ENCODE peak calls at places on chromosomes 7 and 10, in four cellular contexts. One of them, this sample, is unnamed.

GRCh38 chr10:101230185-101230917 is 1.1 kb upstream of the LBX1 start:
- DNase-seq in GM23248: peak
- DNase-seq in heart left ventricle: no peak
- DNase-seq in adrenal gland: no peak
- DNase-seq in this sample: no peak

GRCh38 chr7:4006687-4007086 is 675.4 kb upstream of the FOXK1 start:
- DNase-seq in adrenal gland: no peak
- DNase-seq in heart left ventricle: no peak
- DNase-seq in GM23248: no peak
- DNase-seq in this sample: no peak

GRCh38 chr7:158991824-158992621 is 135.7 kb downstream of the DYNC2I1 start:
- DNase-seq in heart left ventricle: no peak
- DNase-seq in GM23248: no peak
- DNase-seq in adrenal gland: no peak
- DNase-seq in this sample: peak

GRCh38 chr10:124496620-124497019 is 35.0 kb downstream of the LHPP start:
- DNase-seq in adrenal gland: no peak
- DNase-seq in GM23248: no peak
- DNase-seq in heart left ventricle: no peak
- DNase-seq in this sample: no peak

GRCh38 chr10:43926875-43927406 is 278.3 kb upstream of the ZNF32 start:
- DNase-seq in adrenal gland: no peak
- DNase-seq in heart left ventricle: no peak
- DNase-seq in GM23248: no peak
- DNase-seq in this sample: peak

GRCh38 chr10:103884681-103885139 is 29.3 kb upstream of the SH3PXD2A start:
- DNase-seq in GM23248: peak
- DNase-seq in heart left ventricle: no peak
- DNase-seq in adrenal gland: peak
- DNase-seq in this sample: no peak

GRCh38 chr10:101778781-101779543 is 3.0 kb upstream of the FGF8 start:
- DNase-seq in heart left ventricle: no peak
- DNase-seq in GM23248: peak
- DNase-seq in adrenal gland: peak
- DNase-seq in this sample: peak

GRCh38 chr10:51806079-51806835 is 106.9 kb upstream of the CSTF2T start:
- DNase-seq in adrenal gland: no peak
- DNase-seq in GM23248: no peak
- DNase-seq in heart left ventricle: no peak
- DNase-seq in this sample: no peak

GRCh38 chr10:23478570-23478969 is 39.7 kb downstream of the OTUD1 start:
- DNase-seq in adrenal gland: no peak
- DNase-seq in heart left ventricle: no peak
- DNase-seq in GM23248: peak
- DNase-seq in this sample: no peak

GRCh38 chr7:80591654-80592053 is 46.8 kb upstream of the CD36 start:
- DNase-seq in heart left ventricle: no peak
- DNase-seq in adrenal gland: no peak
- DNase-seq in GM23248: no peak
- DNase-seq in this sample: no peak

GRCh38 chr10:69974551-69975155 is 78.0 kb upstream of the MACROH2A2 start:
- DNase-seq in heart left ventricle: no peak
- DNase-seq in GM23248: peak
- DNase-seq in adrenal gland: no peak
- DNase-seq in this sample: no peak

GRCh38 chr10:93138113-93138870 is 64.6 kb downstream of the CYP26A1 start:
- DNase-seq in GM23248: peak
- DNase-seq in adrenal gland: no peak
- DNase-seq in heart left ventricle: no peak
- DNase-seq in this sample: no peak

GRCh38 chr10:125823663-125824251 is 411 bp downstream of the BCCIP start:
- DNase-seq in adrenal gland: no peak
- DNase-seq in GM23248: peak
- DNase-seq in heart left ventricle: no peak
- DNase-seq in this sample: no peak

GRCh38 chr7:47941136-47941844 is 7.0 kb downstream of the PKD1L1 start:
- DNase-seq in GM23248: peak
- DNase-seq in heart left ventricle: peak
- DNase-seq in adrenal gland: peak
- DNase-seq in this sample: no peak

GRCh38 chr10:73894245-73894971 is 16.5 kb upstream of the PLAU start:
- DNase-seq in heart left ventricle: no peak
- DNase-seq in GM23248: peak
- DNase-seq in adrenal gland: no peak
- DNase-seq in this sample: no peak

GRCh38 chr7:99740573-99741437 is 5.8 kb upstream of the CYP3A7 start:
- DNase-seq in adrenal gland: peak
- DNase-seq in GM23248: peak
- DNase-seq in heart left ventricle: no peak
- DNase-seq in this sample: no peak

GRCh38 chr7:3065724-3066143 is 22.1 kb upstream of the CARD11 start:
- DNase-seq in heart left ventricle: no peak
- DNase-seq in adrenal gland: peak
- DNase-seq in GM23248: peak
- DNase-seq in this sample: no peak

GRCh38 chr7:71735961-71736556 is 604.1 kb downstream of the GALNT17 start:
- DNase-seq in adrenal gland: peak
- DNase-seq in heart left ventricle: peak
- DNase-seq in GM23248: peak
- DNase-seq in this sample: no peak

GRCh38 chr10:113450906-113451305 is 101.9 kb upstream of the HABP2 start:
- DNase-seq in adrenal gland: no peak
- DNase-seq in heart left ventricle: no peak
- DNase-seq in GM23248: no peak
- DNase-seq in this sample: no peak

GRCh38 chr7:22730921-22731654 is 4.1 kb downstream of the IL6 start:
- DNase-seq in heart left ventricle: no peak
- DNase-seq in adrenal gland: no peak
- DNase-seq in GM23248: peak
- DNase-seq in this sample: no peak

GRCh38 chr7:149716007-149716931 is 57.1 kb downstream of the ZNF467 start:
- DNase-seq in adrenal gland: no peak
- DNase-seq in heart left ventricle: no peak
- DNase-seq in GM23248: peak
- DNase-seq in this sample: peak

GRCh38 chr7:87831127-87831526 is 45.0 kb downstream of the SLC25A40 start:
- DNase-seq in GM23248: no peak
- DNase-seq in heart left ventricle: no peak
- DNase-seq in adrenal gland: no peak
- DNase-seq in this sample: no peak

GRCh38 chr7:92880212-92881090 is 44.1 kb upstream of the CDK6 start:
- DNase-seq in GM23248: no peak
- DNase-seq in adrenal gland: no peak
- DNase-seq in heart left ventricle: no peak
- DNase-seq in this sample: no peak

GRCh38 chr10:73591578-73591902 is 398 bp upstream of the USP54 start:
- DNase-seq in heart left ventricle: no peak
- DNase-seq in GM23248: peak
- DNase-seq in adrenal gland: no peak
- DNase-seq in this sample: no peak

DNA sequence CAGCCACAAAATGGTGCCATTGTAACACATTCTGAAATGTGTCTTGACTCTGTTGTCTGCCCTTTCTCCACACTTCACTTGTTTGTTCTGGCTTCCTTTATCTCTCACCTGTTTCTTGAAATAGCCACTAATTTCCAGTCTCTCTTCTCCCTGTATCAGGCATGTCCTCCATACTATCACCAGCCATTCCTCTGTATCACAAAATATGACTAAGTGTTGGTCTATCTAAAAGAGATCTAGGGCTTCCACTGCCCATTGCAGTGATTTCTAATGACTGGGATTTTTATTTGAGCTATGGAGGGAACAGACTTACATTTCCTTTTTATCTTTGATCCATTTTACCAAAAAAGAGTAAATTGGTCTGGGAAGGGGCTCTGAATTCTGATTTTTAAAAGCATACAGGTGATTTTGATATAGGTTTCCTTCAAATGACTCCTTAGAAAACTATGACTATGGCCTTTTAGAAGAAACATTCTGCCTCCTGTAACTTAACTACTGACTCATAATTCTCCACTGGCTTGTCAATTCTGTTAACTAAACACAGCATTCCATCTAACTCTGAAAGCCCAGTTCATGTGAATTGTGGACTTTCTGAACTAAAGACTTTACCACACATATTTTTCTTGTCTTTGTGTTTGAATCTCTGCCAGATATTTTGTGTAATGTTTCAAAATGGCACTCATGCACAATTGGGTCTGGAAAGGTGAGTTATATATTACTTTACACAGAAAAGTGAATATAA is 1121.4 kb downstream of the XPNPEP1 start:
- DNase-seq in heart left ventricle: no peak
- DNase-seq in adrenal gland: no peak
- DNase-seq in GM23248: peak
- DNase-seq in this sample: no peak
- H3K27ac ChIP-seq in heart left ventricle: no peak
- H3K27ac ChIP-seq in adrenal gland: no peak
- H3K27ac ChIP-seq in GM23248: no peak
- H3K27ac ChIP-seq in this sample: no peak

GRCh38 chr7:26103541-26104070 is 48.4 kb upstream of the NFE2L3 start:
- DNase-seq in heart left ventricle: no peak
- DNase-seq in GM23248: no peak
- DNase-seq in adrenal gland: no peak
- DNase-seq in this sample: no peak
- H3K27ac ChIP-seq in heart left ventricle: no peak
- H3K27ac ChIP-seq in GM23248: no peak
- H3K27ac ChIP-seq in adrenal gland: no peak
- H3K27ac ChIP-seq in this sample: no peak

GRCh38 chr10:28566458-28566857 is 33.5 kb downstream of the WAC start:
- DNase-seq in adrenal gland: no peak
- DNase-seq in GM23248: peak
- DNase-seq in heart left ventricle: no peak
- DNase-seq in this sample: no peak
- H3K27ac ChIP-seq in adrenal gland: peak
- H3K27ac ChIP-seq in GM23248: no peak
- H3K27ac ChIP-seq in heart left ventricle: no peak
- H3K27ac ChIP-seq in this sample: no peak

DNA sequence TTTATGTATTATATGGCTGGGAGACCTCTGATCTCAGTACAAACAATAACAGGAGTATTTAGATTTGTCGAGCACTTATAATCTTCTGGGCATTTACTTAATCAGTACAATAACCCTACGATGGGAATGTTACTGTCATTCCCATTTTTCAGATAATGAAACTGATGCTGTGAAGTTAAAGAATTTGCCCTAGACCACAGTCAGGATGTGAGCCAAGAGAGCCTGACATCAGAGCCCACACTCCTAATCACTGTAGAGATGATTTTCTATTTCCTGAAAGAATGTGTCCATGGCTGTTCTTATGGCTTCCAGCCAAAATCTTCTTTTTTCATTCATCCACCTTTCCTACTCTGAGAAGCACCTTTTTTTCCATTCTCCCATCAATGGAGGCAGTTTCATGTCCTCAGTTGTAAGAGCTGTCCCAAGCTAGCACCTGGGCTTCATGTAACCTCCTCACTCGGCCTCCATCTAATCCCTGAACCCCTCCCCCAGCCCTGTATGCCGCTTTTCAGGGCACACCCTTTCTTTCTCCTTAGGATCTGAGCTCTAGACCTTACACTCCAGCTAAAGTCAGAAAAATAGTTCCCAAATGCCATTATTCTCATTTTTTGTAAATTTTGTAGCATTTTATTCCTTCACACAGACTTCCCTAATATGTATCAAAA is 12.2 kb upstream of the CAV1 start:
- DNase-seq in adrenal gland: no peak
- DNase-seq in heart left ventricle: no peak
- DNase-seq in GM23248: no peak
- DNase-seq in this sample: no peak
- H3K27ac ChIP-seq in adrenal gland: peak
- H3K27ac ChIP-seq in heart left ventricle: peak
- H3K27ac ChIP-seq in GM23248: peak
- H3K27ac ChIP-seq in this sample: peak

GRCh38 chr10:5096108-5096507 is 1.9 kb downstream of the AKR1C3 start:
- DNase-seq in adrenal gland: no peak
- DNase-seq in GM23248: no peak
- DNase-seq in heart left ventricle: no peak
- DNase-seq in this sample: no peak
- H3K27ac ChIP-seq in adrenal gland: no peak
- H3K27ac ChIP-seq in GM23248: no peak
- H3K27ac ChIP-seq in heart left ventricle: no peak
- H3K27ac ChIP-seq in this sample: no peak

This sample was measured in upper lobe of right lung.